ENCODE peak calls at places on chromosome 1, in six cellular contexts. K is K562, A is HepG2, T is endothelial cell of umbilical vein, M is A549, E is GM12878. F is an unnamed sample.

GRCh38 chr1:161096514-161096913 is 1.6 kb upstream of the KLHDC9 start:
- DNase-seq in K (no peak), A (no peak), T (no peak), M (no peak), E (no peak), F (no peak)

GRCh38 chr1:67838180-67838912 is 5.1 kb upstream of the GNG12 start:
- DNase-seq in K (no peak), A (no peak), T (peak), M (no peak), E (no peak), F (no peak)

GRCh38 chr1:909861-910310 is 13.8 kb upstream of the SAMD11 start:
- DNase-seq in K (no peak), A (no peak), T (no peak), M (no peak), E (no peak), F (no peak)

GRCh38 chr1:84254703-84255238 is 46.7 kb upstream of the SAMD13 start:
- DNase-seq in K (no peak), A (no peak), T (no peak), M (no peak), E (no peak), F (no peak)

GRCh38 chr1:84506729-84507453 is 510 bp upstream of the GNG5 start:
- DNase-seq in K (no peak), A (no peak), T (no peak), M (no peak), E (no peak), F (peak)

GRCh38 chr1:10033359-10033845 is 644 bp downstream of the UBE4B start:
- DNase-seq in K (peak), A (peak), T (no peak), M (peak), E (no peak), F (peak)

GRCh38 chr1:9658186-9658585 is 6.7 kb downstream of the PIK3CD start:
- DNase-seq in K (no peak), A (no peak), T (no peak), M (no peak), E (no peak), F (peak)

GRCh38 chr1:151510020-151510405 is 1.2 kb upstream of the CGN start:
- DNase-seq in K (no peak), A (no peak), T (no peak), M (no peak), E (no peak), F (no peak)

GRCh38 chr1:20380616-20381035 is 90.0 kb downstream of the VWA5B1 start:
- DNase-seq in K (no peak), A (no peak), T (no peak), M (peak), E (no peak), F (no peak)

GRCh38 chr1:48627467-48627866 is 149.2 kb downstream of the BEND5 start:
- DNase-seq in K (no peak), A (no peak), T (no peak), M (no peak), E (no peak), F (no peak)

GRCh38 chr1:77044133-77044849 is 174.9 kb downstream of the PIGK start:
- DNase-seq in K (no peak), A (no peak), T (no peak), M (no peak), E (no peak), F (no peak)

GRCh38 chr1:116292929-116293725 is 79.9 kb upstream of the ATP1A1 start:
- DNase-seq in K (no peak), A (peak), T (no peak), M (no peak), E (no peak), F (no peak)

DNA sequence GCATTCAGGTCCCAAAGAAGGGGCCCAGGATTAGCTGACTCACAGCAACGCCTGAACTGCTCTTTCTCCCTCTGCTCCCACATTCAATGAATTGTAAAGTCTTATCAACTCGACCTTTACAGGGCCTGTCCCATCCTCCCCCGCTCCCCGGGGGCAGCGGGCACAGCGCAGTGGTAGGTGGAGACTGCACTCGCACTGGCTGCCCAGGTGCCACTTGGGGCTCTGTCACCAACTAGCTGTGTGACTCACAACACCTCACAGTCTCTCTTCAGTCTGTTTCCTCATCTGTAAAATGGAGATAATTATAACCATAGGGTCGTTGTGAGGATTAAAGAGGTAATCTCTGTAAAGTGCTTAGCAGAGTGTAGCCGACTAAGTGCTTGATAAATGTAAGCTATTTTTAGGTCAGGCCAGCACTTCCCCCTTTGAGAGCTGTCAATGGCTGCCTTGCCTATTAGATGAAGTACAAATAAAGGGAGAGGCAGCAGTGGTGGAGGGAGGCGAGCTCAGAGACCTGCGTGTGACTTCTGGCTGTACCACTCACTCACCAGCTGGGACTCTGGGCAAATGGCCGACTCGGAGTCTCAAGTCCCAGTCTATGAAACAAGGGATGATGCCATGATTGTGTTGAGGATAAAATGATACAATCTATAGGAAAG is 681 bp upstream of the MYBPHL start:
- DNase-seq in K (no peak), A (peak), T (no peak), M (no peak), E (no peak), F (peak)
- TF ChIP-seq MYC in K (no peak), A (peak), T (no peak), M (no peak), E (no peak), F (no peak)

DNA sequence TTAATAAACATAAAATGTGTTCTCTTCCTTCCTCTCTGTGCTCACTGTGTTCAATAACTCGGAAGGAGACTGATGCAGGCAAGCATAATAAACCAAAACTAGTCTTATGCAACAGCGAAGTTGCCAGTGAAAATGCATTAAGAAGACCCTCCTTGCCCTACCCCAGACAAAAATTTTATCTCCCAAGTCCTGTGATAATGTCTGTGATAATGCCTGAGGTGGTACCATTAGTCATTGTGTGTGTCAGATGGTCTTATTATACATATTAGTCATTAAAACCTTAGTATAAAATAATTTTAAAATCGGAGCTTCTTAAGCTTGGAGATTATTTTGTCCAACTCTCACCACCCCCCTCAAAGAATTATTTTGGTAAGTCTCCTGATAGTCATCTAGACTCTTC is 97.7 kb downstream of the NGF start:
- DNase-seq in K (no peak), A (no peak), T (no peak), M (no peak), E (no peak), F (no peak)
- H3K4me3 ChIP-seq in K (no peak), A (no peak), T (no peak), M (no peak), E (no peak), F (no peak)

GRCh38 chr1:106937104-106937503 is 119.4 kb upstream of the PRMT6 start:
- DNase-seq in K (no peak), A (no peak), T (no peak), M (no peak), E (no peak), F (peak)
- TF ChIP-seq CTCF in K (no peak), A (no peak), T (no peak), M (no peak), E (no peak), F (no peak)

GRCh38 chr1:39081266-39082139 is 55.4 kb downstream of the NDUFS5 start:
- DNase-seq in K (peak), A (no peak), T (no peak), M (no peak), E (no peak), F (peak)
- TF ChIP-seq MYC in K (no peak), A (no peak), T (no peak), M (no peak), E (no peak), F (no peak)

DNA sequence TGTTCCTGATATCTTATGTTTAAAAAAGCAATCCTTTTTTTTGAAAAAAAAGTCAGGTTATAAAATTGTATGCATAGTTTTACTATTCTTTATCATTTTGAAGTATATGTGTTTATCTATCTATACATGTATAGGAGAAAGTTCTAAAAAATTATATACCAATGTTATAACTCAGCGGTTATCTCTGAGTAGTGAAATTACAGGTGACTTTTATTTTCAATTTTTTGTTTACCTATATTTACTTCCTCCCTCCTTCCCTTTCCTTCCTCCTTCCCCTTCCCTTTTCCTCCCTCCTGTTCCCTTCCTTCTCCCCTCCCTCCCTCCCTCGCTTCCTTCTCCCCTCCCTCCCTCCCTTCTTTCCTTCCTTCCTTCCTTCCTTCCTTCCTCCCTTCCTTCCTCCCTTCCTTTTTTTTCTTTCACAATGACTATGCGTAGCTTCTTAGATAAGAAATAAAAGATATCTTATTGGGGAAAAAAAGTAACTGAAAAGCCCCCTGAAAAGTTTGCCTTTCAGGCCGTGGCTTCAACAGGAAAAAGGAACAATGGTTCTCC is 77.1 kb downstream of the ABCA4 start:
- DNase-seq in K (no peak), A (no peak), T (no peak), M (no peak), E (no peak), F (no peak)
- H3K4me3 ChIP-seq in K (no peak), A (peak), T (no peak), M (no peak), E (no peak), F (no peak)

GRCh38 chr1:18486195-18486594 is 5.5 kb downstream of the KLHDC7A start:
- DNase-seq in K (peak), A (peak), T (no peak), M (no peak), E (no peak), F (peak)
- TF ChIP-seq CTCF in K (peak), A (peak), T (no peak), M (no peak), E (no peak), F (peak)

DNA sequence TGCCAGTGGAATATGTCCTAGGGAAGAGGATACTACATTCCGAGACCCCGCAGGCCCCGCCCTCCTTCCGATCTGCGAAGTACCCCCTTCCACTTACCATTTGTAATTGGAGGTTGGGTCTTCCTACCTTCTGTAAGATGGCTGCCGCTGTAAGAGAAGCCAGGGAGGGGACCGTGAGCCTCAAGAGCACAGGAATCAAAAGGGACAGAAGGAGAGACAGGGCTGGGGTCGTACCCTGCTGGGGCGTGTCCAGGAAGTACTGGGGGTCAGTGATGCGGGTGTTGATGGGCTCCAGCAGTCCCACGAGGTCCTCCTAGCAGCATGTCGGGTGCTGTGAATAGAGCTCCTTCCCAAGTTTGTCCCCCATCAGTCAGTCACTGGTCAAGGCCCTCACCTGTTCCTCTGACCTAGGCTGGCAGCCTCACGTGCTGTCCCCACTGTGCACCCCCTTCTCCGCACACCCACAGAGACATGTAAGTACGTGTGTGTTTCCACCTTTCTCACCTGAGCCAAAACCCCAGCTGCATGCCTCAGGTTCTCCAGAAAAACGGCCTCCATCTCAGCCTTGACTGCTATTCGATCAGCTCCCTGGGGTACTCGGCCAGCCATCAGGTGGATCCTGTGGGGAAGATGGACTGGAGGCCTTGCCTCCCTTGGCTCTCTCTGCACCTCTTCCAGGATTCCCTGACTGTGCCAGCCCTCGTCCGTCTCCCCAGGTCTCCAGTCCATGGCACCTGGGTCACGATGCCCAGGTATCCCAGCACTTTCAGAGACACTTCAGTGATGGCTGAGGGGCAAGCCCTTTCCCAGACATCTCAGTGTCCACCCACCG is 1.8 kb downstream of the HYI start:
- DNase-seq in K (no peak), A (no peak), T (no peak), M (no peak), E (no peak), F (no peak)
- TF ChIP-seq MYC in K (no peak), A (no peak), T (no peak), M (no peak), E (no peak), F (no peak)

GRCh38 chr1:154353460-154353904 is 28.2 kb downstream of the ATP8B2 start:
- DNase-seq in K (peak), A (peak), T (peak), M (no peak), E (peak), F (peak)
- H3K4me3 ChIP-seq in K (no peak), A (peak), T (no peak), M (no peak), E (no peak), F (no peak)

GRCh38 chr1:12244585-12244984 is 14.8 kb downstream of the VPS13D start:
- DNase-seq in K (no peak), A (no peak), T (no peak), M (no peak), E (no peak), F (no peak)

GRCh38 chr1:12246584-12246983 is 16.8 kb downstream of the VPS13D start:
- DNase-seq in K (no peak), A (no peak), T (no peak), M (no peak), E (no peak), F (no peak)

GRCh38 chr1:12245733-12246132 is 15.9 kb downstream of the VPS13D start:
- DNase-seq in K (no peak), A (no peak), T (no peak), M (no peak), E (no peak), F (no peak)

GRCh38 chr1:12245116-12245515 is 15.3 kb downstream of the VPS13D start:
- DNase-seq in K (no peak), A (no peak), T (no peak), M (no peak), E (no peak), F (no peak)

DNA sequence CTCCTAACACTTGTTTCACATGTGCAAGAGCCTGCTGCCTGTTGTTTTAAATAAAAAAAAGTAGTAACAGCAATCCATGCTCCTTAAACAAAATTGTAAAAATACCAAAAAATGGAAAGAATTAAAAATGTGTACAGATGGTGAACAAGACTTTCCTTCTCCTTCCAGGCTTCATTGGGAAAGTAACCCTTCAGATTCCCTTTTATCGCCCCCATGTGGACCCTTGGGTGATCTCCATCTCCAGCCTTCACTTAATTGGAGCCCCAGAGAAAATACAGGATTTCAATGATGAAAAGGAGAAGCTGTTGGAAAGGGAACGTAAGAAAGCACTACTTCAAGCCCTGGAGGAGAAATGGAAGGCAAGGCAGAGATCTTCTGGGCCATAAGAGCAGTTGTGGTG is 14.2 kb downstream of the VPS13D start:
- DNase-seq in K (peak), A (no peak), T (peak), M (peak), E (no peak), F (peak)
- TF ChIP-seq CTCF in K (peak), A (peak), T (peak), M (peak), E (peak), F (peak)